ENCODE peak calls at places on chromosome 9, in four cellular contexts. T is suprapubic skin, A is HFFc6, M is fibroblast of the aortic adventitia. J is an unnamed sample.

GRCh38 chr9:33116855-33117254 is 40.4 kb upstream of the SMU1 start:
- DNase-seq in T (peak), A (no peak), M (peak), J (no peak)

GRCh38 chr9:99238331-99238730 is 16.2 kb downstream of the SEC61B start:
- DNase-seq in T (no peak), A (no peak), M (no peak), J (no peak)

GRCh38 chr9:16266648-16267276 is 603.7 kb downstream of the BNC2 start:
- DNase-seq in T (no peak), A (no peak), M (no peak), J (no peak)

GRCh38 chr9:131274674-131275331 is 1.5 kb downstream of the FAM78A start:
- DNase-seq in T (no peak), A (no peak), M (no peak), J (no peak)

GRCh38 chr9:93501406-93501805 is 48.0 kb upstream of the FAM120AOS start:
- DNase-seq in T (no peak), A (no peak), M (peak), J (no peak)

GRCh38 chr9:77707696-77708095 is 59.6 kb upstream of the GNA14 start:
- DNase-seq in T (peak), A (peak), M (peak), J (no peak)

GRCh38 chr9:125544988-125545651 is 161.9 kb downstream of the MAPKAP1 start:
- DNase-seq in T (no peak), A (peak), M (peak), J (no peak)

GRCh38 chr9:137604345-137605145 is 941 bp upstream of the ARRDC1 start:
- DNase-seq in T (no peak), A (no peak), M (no peak), J (no peak)

GRCh38 chr9:114313186-114313585 is 9.7 kb upstream of the ORM1 start:
- DNase-seq in T (peak), A (no peak), M (no peak), J (no peak)

GRCh38 chr9:88532320-88532719 is 2.7 kb upstream of the NXNL2 start:
- DNase-seq in T (no peak), A (no peak), M (peak), J (peak)

GRCh38 chr9:112002131-112002846 is 105.7 kb downstream of the UGCG start:
- DNase-seq in T (no peak), A (no peak), M (no peak), J (no peak)

GRCh38 chr9:116051528-116051927 is 102.1 kb upstream of the PAPPA start:
- DNase-seq in T (no peak), A (no peak), M (no peak), J (no peak)

GRCh38 chr9:133340256-133340655 is 4.3 kb upstream of the SURF6 start:
- DNase-seq in T (no peak), A (no peak), M (no peak), J (no peak)

GRCh38 chr9:26809795-26810194 is 82.8 kb downstream of the CAAP1 start:
- DNase-seq in T (no peak), A (peak), M (peak), J (no peak)

GRCh38 chr9:20640331-20641187 is 18.3 kb upstream of the MLLT3 start:
- DNase-seq in T (no peak), A (peak), M (peak), J (no peak)

GRCh38 chr9:107462691-107463090 is 26.9 kb downstream of the KLF4 start:
- DNase-seq in T (no peak), A (peak), M (no peak), J (no peak)

GRCh38 chr9:69237702-69238295 is 63.7 kb downstream of the TJP2 start:
- DNase-seq in T (no peak), A (no peak), M (no peak), J (no peak)

GRCh38 chr9:69027355-69028097 is 8.0 kb upstream of the FXN start:
- DNase-seq in T (peak), A (peak), M (peak), J (peak)

DNA sequence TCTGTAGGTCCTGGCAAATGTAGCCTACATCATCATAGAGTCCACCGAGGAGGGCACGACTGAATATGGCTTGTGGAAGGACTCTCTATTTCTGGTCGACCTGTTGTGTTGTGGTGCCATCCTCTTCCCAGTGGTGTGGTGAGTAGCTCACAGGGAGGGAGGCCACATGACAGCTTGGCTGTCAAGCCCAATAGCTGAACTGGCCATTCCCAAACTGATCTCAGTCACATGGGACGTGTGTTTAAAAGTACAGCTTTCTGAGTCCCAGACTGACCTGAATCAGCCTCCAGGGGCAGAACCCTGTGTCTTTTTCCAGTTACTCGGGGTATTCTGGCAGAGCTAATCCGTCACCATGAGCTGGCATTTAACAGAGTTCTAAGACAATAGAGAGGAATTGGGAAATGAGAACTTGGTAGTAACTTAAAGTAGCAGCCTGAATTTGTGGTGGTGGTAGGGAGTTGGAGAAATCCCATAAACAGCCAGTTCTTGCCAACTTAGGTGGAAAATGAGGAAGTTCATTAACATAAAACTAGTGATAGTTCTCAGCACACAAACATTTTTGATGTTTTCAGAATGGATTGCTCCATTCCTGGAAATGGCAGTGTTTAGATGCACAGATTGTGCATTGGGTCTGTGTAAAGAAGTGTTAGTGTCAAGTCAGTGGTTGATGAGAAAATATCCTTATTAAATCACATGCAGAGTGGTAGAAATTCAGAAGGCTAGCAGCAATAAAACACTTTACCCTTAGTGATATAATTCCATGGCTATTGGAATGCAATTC is 50.9 kb downstream of the GPR107 start:
- DNase-seq in T (no peak), A (no peak), M (peak), J (no peak)
- TF ChIP-seq CTCF in T (no peak), A (no peak), M (no peak), J (no peak)

GRCh38 chr9:129333961-129334743 is 156.1 kb upstream of the IER5L start:
- DNase-seq in T (peak), A (peak), M (peak), J (peak)
- TF ChIP-seq CTCF in T (peak), A (peak), M (no peak), J (no peak)

DNA sequence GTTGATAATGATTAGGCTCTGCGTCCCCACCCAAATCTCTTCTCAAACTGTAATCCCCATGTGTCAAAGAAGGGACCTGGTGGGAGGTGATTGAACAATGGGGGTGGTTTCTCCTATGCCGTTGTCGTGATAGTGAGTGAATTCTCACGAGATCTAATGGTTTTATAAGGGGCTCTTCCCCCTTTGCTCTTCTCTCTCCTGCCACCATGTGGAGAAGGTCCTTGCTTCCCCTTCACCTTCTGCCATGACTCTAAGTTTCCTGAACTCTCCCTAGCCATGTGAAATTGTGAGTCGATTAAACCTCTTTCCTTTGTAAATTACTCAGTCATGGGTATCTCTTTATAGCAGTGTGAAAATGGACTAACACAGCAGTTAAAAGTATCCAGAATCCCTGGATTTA is 715.2 kb upstream of the DMAC1 start:
- DNase-seq in T (no peak), A (no peak), M (no peak), J (no peak)
- TF ChIP-seq CTCF in T (no peak), A (no peak), M (peak), J (no peak)

DNA sequence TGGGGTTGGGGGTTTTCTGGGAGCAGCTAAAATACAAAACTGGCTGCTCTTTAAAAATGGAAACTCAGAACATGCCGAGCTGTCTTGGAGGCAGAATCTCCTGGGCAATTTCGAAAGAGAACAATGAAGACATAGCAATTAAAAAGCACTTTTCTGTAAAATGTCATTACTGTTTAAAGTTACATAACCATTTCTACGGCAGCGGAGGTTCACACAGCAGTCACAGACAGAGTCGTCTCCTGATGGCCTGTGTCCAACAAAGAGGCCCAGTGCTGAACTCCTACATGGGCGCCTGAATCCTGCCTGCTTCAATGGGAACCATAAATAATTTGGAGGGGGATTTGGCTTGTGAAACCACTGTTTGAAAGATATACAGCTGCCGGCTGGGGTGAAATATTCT is 152.3 kb downstream of the BRINP1 start:
- DNase-seq in T (no peak), A (no peak), M (no peak), J (peak)
- TF ChIP-seq CTCF in T (no peak), A (no peak), M (no peak), J (no peak)

GRCh38 chr9:98208635-98209034 is 16.2 kb upstream of the CORO2A start:
- DNase-seq in T (no peak), A (no peak), M (no peak), J (no peak)

GRCh38 chr9:98209530-98209929 is 17.1 kb upstream of the CORO2A start:
- DNase-seq in T (no peak), A (no peak), M (no peak), J (no peak)

GRCh38 chr9:98206754-98207153 is 14.3 kb upstream of the CORO2A start:
- DNase-seq in T (no peak), A (no peak), M (no peak), J (no peak)

GRCh38 chr9:98210435-98210834 is 18.0 kb upstream of the CORO2A start:
- DNase-seq in T (no peak), A (no peak), M (no peak), J (no peak)

DNA sequence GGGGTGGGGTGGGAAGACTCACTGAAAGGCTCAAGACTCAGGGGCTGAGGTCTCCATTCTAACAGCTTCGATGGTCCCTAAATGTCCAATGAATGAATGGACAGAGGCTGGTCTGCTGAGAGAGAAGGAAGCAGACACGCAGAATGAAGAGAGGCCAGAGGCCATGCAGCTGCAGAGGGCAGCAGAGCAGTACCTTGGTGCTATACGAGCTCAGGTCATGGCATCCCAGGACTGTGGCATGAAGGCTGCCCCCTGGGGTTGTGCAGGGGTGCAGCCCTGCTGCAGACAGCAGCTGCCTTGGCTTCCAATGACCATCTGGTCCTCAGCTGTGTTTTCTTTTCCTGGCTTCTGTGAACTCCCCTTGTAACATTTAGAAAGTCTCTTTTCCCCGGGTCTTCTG is 15.2 kb upstream of the CORO2A start:
- DNase-seq in T (no peak), A (no peak), M (no peak), J (no peak)
- TF ChIP-seq CTCF in T (no peak), A (peak), M (no peak), J (no peak)

DNA sequence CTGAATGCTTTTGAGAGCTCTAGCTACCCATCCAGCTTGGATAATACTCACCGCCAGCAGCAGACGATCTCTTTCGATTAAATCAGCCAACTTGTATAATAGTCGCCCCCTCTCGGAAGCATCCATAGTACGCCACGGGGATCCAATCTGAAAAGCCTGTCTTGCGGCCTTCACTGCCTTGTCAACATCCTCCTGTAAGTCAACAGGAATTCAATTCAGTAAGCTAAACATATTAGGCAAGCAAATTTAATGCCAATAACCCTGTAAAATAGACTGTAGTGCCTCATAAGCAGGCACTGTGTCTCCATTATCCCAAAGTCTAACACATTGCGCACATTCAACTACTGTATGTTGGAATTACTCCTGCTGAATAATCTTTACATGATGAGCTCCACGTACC is 22.0 kb downstream of the ALDH1A1 start:
- DNase-seq in T (no peak), A (no peak), M (no peak), J (no peak)
- TF ChIP-seq CTCF in T (no peak), A (no peak), M (no peak), J (no peak)

GRCh38 chr9:6106576-6107339 is 91.3 kb upstream of the RANBP6 start:
- DNase-seq in T (no peak), A (peak), M (peak), J (peak)
- TF ChIP-seq CTCF in T (peak), A (peak), M (peak), J (peak)

GRCh38 chr9:95111716-95112115 is 205.8 kb downstream of the FANCC start:
- DNase-seq in T (no peak), A (no peak), M (no peak), J (no peak)

GRCh38 chr9:95116820-95117204 is 200.7 kb downstream of the FANCC start:
- DNase-seq in T (no peak), A (no peak), M (peak), J (no peak)

GRCh38 chr9:95115104-95115503 is 202.4 kb downstream of the FANCC start:
- DNase-seq in T (no peak), A (no peak), M (no peak), J (no peak)

GRCh38 chr9:95112436-95113280 is 204.9 kb downstream of the FANCC start:
- DNase-seq in T (peak), A (no peak), M (no peak), J (no peak)

DNA sequence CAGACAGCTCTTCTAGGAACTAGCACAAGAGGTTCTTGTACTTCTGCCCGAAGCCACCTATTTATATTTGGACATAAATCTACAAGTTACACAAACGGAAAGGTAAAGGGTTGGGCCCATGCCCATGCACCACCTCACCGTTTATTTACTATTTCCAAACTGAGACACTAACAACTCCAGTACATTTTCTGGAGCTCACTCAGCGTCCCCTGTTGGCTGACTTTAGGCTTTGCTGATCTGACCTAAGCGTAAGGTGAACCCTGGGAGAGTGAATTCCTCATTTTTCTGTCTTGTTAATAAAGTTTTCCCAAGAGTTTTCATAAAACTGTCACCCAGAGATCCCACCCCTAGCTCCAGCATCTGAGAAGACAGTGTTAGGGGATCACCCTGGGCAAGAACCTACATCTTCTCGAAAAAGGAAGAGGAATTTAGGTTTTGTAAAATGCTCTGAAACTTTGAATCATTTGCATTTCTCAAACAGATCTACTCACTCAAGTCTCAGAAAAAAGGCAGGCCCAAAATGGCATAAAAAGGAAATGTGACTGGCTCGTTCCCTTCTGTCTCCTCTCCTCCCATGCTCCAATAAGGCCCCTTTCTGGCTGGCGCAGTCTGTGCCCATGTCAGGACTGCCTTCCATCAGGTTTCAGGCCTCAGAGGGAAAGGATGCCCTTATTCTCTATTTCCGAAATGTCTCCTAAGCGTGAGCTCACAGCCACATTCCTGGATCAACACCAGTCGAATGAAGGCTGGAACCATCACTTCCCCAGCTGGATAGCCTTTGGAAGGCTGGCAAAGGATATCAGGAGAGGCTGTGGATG is 201.3 kb downstream of the FANCC start:
- DNase-seq in T (no peak), A (no peak), M (no peak), J (peak)
- TF ChIP-seq CTCF in T (peak), A (peak), M (no peak), J (peak)

J was measured in nephron progenitor cell.